ENCODE peak calls at places on chromosomes 4 and X, in six cellular contexts. P, A, R, J, B and S are unnamed samples.
A peak's percentile ranks its signal among the peaks of the same experiment; 100 is the strongest.

GRCh38 chrX:9581771-9582396 is 117.0 kb downstream of the TBL1X start:
- DNase-seq in B (no peak), P (peak; percentile 20), A (no peak), R (no peak), J (no peak), S (no peak)

GRCh38 chr4:145279122-145279960 is 99.0 kb upstream of the OTUD4 start:
- DNase-seq in J (no peak), P (peak; percentile 94), A (no peak), R (no peak), B (no peak), S (peak; percentile 15)

GRCh38 chr4:6550821-6551220 is 24.2 kb upstream of the MAN2B2 start:
- DNase-seq in R (no peak), A (no peak), P (no peak), B (no peak), J (no peak), S (no peak)

GRCh38 chrX:25017667-25018247 is 2.0 kb upstream of the ARX start:
- DNase-seq in B (no peak), A (no peak), J (no peak), R (peak; percentile 50), P (no peak), S (no peak)

GRCh38 chrX:5870238-5870637 is 358.4 kb downstream of the NLGN4X start:
- DNase-seq in A (no peak), B (no peak), J (no peak), R (no peak), P (no peak), S (no peak)

GRCh38 chr4:100224160-100224559 is 33.9 kb upstream of the DDIT4L start:
- DNase-seq in A (no peak), J (no peak), P (no peak), R (no peak), B (no peak), S (no peak)

GRCh38 chrX:135354288-135354687 is 45.0 kb downstream of the ETDC start:
- DNase-seq in P (no peak), J (no peak), R (no peak), A (no peak), B (no peak), S (no peak)

GRCh38 chr4:173490817-173491518 is 39.1 kb downstream of the HAND2 start:
- DNase-seq in B (no peak), J (no peak), A (no peak), P (peak; percentile 86), R (no peak), S (no peak)

GRCh38 chr4:5746829-5747745 is 36.1 kb downstream of the EVC start:
- DNase-seq in J (no peak), B (no peak), A (no peak), P (peak; percentile 86), R (no peak), S (no peak)

GRCh38 chr4:81606796-81607550 is 135.3 kb upstream of the RASGEF1B start:
- DNase-seq in J (no peak), B (no peak), R (peak; percentile 20), P (peak; percentile 47), A (no peak), S (no peak)

GRCh38 chrX:99301990-99302389 is 1108.1 kb downstream of the PCDH19 start:
- DNase-seq in A (no peak), B (no peak), J (no peak), R (no peak), P (peak; percentile 5), S (peak; percentile 6)

GRCh38 chr4:149781150-149781549 is 34.5 kb downstream of the IQCM start:
- DNase-seq in A (no peak), B (no peak), R (no peak), P (peak; percentile 84), J (no peak), S (no peak)

GRCh38 chrX:120839506-120839905 is 36.2 kb downstream of the CT47B1 start:
- DNase-seq in P (peak; percentile 70), A (no peak), R (no peak), J (no peak), B (no peak), S (no peak)

GRCh38 chrX:71420686-71421085 is 54.5 kb downstream of the TAF1 start:
- DNase-seq in J (no peak), A (no peak), P (no peak), R (no peak), B (no peak), S (no peak)

GRCh38 chr4:48299560-48299959 is 29.9 kb upstream of the TEC start:
- DNase-seq in J (no peak), R (no peak), A (no peak), B (no peak), P (no peak), S (no peak)

GRCh38 chr4:110449947-110450346 is 26.0 kb upstream of the ENPEP start:
- DNase-seq in J (no peak), P (no peak), A (no peak), R (no peak), B (no peak), S (no peak)

GRCh38 chrX:72620550-72621145 is 48.0 kb upstream of the HDAC8 start:
- DNase-seq in P (peak; percentile 95), B (no peak), A (no peak), J (no peak), R (no peak), S (no peak)

GRCh38 chrX:22323541-22323940 is 50.8 kb downstream of the CBLL2 start:
- DNase-seq in P (peak; percentile 82), B (no peak), A (no peak), R (no peak), J (no peak), S (no peak)

GRCh38 chrX:95076449-95076848 is 1402.4 kb downstream of the FAM133A start:
- DNase-seq in R (peak; percentile 7), B (peak; percentile 17), J (no peak), A (no peak), P (peak; percentile 60), S (no peak)

GRCh38 chr4:8685831-8686230 is 93.3 kb downstream of the CPZ start:
- DNase-seq in J (no peak), B (no peak), P (no peak), A (no peak), R (no peak), S (no peak)

GRCh38 chrX:21166302-21166982 is 207.8 kb upstream of the CNKSR2 start:
- DNase-seq in B (no peak), R (no peak), A (no peak), P (peak; percentile 9), J (no peak), S (no peak)

GRCh38 chrX:7088968-7089615 is 58.4 kb upstream of the STS start:
- DNase-seq in J (no peak), R (peak; percentile 16), P (no peak), B (no peak), A (peak; percentile 12), S (peak; percentile 28)

GRCh38 chr4:12911723-12912324 is 572.3 kb downstream of the RAB28 start:
- DNase-seq in J (no peak), B (no peak), R (no peak), P (no peak), A (no peak), S (no peak)

GRCh38 chrX:18291006-18291545 is 63.4 kb downstream of the SCML2 start:
- DNase-seq in J (no peak), R (no peak), A (no peak), P (peak; percentile 2), B (no peak), S (no peak)

GRCh38 chrX:74259879-74260491 is 44.0 kb upstream of the ZCCHC13 start:
- DNase-seq in B (no peak), R (no peak), A (no peak), J (no peak), P (no peak), S (no peak)

GRCh38 chr4:126592088-126592487 is 1040.7 kb upstream of the INTU start:
- DNase-seq in J (no peak), R (no peak), B (no peak), P (peak; percentile 12), A (no peak), S (no peak)

GRCh38 chr4:138558886-138559285 is 316.7 kb upstream of the SLC7A11 start:
- DNase-seq in R (no peak), P (no peak), J (no peak), A (no peak), B (no peak), S (no peak)

GRCh38 chrX:124113799-124114600 is 152.5 kb downstream of the STAG2 start:
- DNase-seq in P (no peak), J (no peak), R (no peak), B (no peak), A (no peak), S (no peak)

GRCh38 chrX:120823554-120823953 is 52.1 kb downstream of the CT47B1 start:
- DNase-seq in R (no peak), B (no peak), J (no peak), P (no peak), A (no peak), S (no peak)

GRCh38 chr4:5774416-5775056 is 63.5 kb downstream of the EVC start:
- DNase-seq in B (no peak), P (no peak), R (no peak), A (no peak), J (no peak), S (no peak)

GRCh38 chr4:176885224-176885623 is 92.5 kb upstream of the VEGFC start:
- DNase-seq in B (no peak), R (no peak), J (no peak), P (peak; percentile 50), A (no peak), S (no peak)

GRCh38 chrX:71909956-71910355 is 689 bp upstream of the NHSL2 start:
- DNase-seq in B (peak; percentile 27), A (no peak), R (peak; percentile 35), P (peak; percentile 23), J (peak; percentile 32), S (no peak)

GRCh38 chrX:15301924-15302323 is 13.5 kb downstream of the ASB11 start:
- DNase-seq in B (no peak), J (peak; percentile 20), R (no peak), P (peak; percentile 40), A (no peak), S (no peak)

GRCh38 chrX:68710870-68711576 is 63.6 kb downstream of the STARD8 start:
- DNase-seq in B (peak; percentile 12), J (no peak), P (peak; percentile 54), R (peak; percentile 48), A (peak; percentile 56), S (peak; percentile 68)
- TF ChIP-seq CTCF in B (peak; percentile 67), J (peak; percentile 45), P (peak; percentile 52), R (peak; percentile 51), A (peak; percentile 8), S (peak; percentile 66)

DNA sequence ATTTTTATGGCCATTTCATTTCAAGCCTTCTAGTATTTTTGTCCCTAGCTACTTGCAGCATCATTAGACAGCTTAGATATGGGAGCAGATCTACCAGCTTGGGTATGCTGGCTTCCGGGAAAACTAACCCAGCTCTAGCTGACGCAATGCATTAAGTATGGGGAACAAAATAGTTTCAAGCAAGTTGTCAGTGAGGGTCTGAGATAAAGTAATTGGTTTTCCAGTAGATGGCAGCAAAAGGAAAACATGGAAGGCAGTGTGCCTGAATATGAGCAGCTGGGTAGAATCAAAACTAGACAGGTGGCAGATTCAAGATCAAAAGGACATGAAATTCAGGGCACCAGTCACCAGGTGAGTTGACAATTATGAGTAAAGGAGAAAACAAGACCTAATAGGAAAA is 340.9 kb upstream of the CTSO start:
- DNase-seq in J (no peak), R (no peak), A (peak; percentile 4), B (no peak), P (peak; percentile 71), S (no peak)
- TF ChIP-seq CTCF in J (no peak), R (peak; percentile 18), A (no peak), B (peak; percentile 53), P (peak; percentile 47), S (no peak)

GRCh38 chrX:16836371-16836770 is 33.8 kb downstream of the RBBP7 start:
- DNase-seq in A (no peak), R (peak; percentile 56), J (no peak), P (peak; percentile 41), B (peak; percentile 46), S (no peak)
- TF ChIP-seq CTCF in A (no peak), R (peak; percentile 66), J (no peak), P (peak; percentile 29), B (peak; percentile 65), S (no peak)

GRCh38 chrX:117397846-117398245 is 718.8 kb downstream of the KLHL13 start:
- DNase-seq in R (no peak), P (no peak), B (no peak), A (no peak), J (no peak), S (no peak)
- TF ChIP-seq CTCF in R (no peak), P (no peak), B (no peak), A (no peak), J (no peak), S (no peak)